ENCODE peak calls at places on chromosomes 13 and 19, in eight cellular contexts. E is cardiac muscle cell, G is DND-41, T is body of pancreas, D is lower lobe of right lung, C is neural progenitor cell, F is esophagus muscularis mucosa, H is fibroblast of lung. A is an unnamed sample.

GRCh38 chr13:20197361-20197834 is 4.7 kb upstream of the GJB2 start:
- DNase-seq in E (peak; percentile 58), G (peak; percentile 24), T (peak; percentile 35), D (no peak), C (peak; percentile 65), F (no peak), H (peak; percentile 67), A (no peak)

GRCh38 chr13:76745246-76746200 is 140.7 kb downstream of the KCTD12 start:
- DNase-seq in E (peak; percentile 55), G (no peak), T (no peak), D (no peak), C (no peak), F (no peak), H (no peak), A (no peak)

GRCh38 chr19:6108721-6109633 is 1.3 kb downstream of the RFX2 start:
- DNase-seq in E (peak; percentile 78), G (peak; percentile 39), T (peak; percentile 42), D (peak; percentile 74), C (peak; percentile 57), F (peak; percentile 93), H (peak; percentile 69), A (peak; percentile 37)

GRCh38 chr13:50208826-50209335 is 193.6 kb downstream of the KCNRG start:
- DNase-seq in E (peak; percentile 92), G (peak; percentile 84), T (peak; percentile 56), D (peak; percentile 75), C (peak; percentile 42), F (no peak), H (peak; percentile 90), A (no peak)

GRCh38 chr19:4676955-4677731 is 7.0 kb upstream of the MYDGF start:
- DNase-seq in E (peak; percentile 52), G (peak; percentile 17), T (peak; percentile 58), D (peak; percentile 64), C (peak; percentile 84), F (no peak), H (peak; percentile 37), A (peak; percentile 57)

GRCh38 chr19:15863272-15863671 is 34.6 kb downstream of the CYP4F2 start:
- DNase-seq in E (no peak), G (no peak), T (no peak), D (no peak), C (no peak), F (no peak), H (no peak), A (no peak)

GRCh38 chr13:48155850-48156249 is 60.9 kb upstream of the MED4 start:
- DNase-seq in E (peak; percentile 69), G (peak; percentile 25), T (no peak), D (no peak), C (no peak), F (no peak), H (peak; percentile 21), A (no peak)

GRCh38 chr13:108728370-108728769 is 99.0 kb downstream of the MYO16 start:
- DNase-seq in E (no peak), G (no peak), T (no peak), D (no peak), C (peak; percentile 69), F (no peak), H (no peak), A (peak; percentile 41)

GRCh38 chr13:66359910-66360552 is 870.1 kb downstream of the PCDH9 start:
- DNase-seq in E (no peak), G (no peak), T (no peak), D (no peak), C (no peak), F (no peak), H (no peak), A (no peak)

GRCh38 chr13:79406597-79406908 is 498 bp upstream of the RBM26 start:
- DNase-seq in E (no peak), G (no peak), T (no peak), D (no peak), C (no peak), F (no peak), H (no peak), A (no peak)

GRCh38 chr19:20928371-20928770 is 5.3 kb downstream of the ZNF85 start:
- DNase-seq in E (peak; percentile 73), G (no peak), T (no peak), D (no peak), C (no peak), F (no peak), H (peak; percentile 34), A (no peak)

GRCh38 chr13:78978381-78978998 is 319.5 kb upstream of the OBI1 start:
- DNase-seq in E (peak; percentile 77), G (peak; percentile 53), T (peak; percentile 67), D (no peak), C (peak; percentile 65), F (no peak), H (peak; percentile 75), A (peak; percentile 65)

GRCh38 chr13:26967119-26968038 is 204.2 kb downstream of the USP12 start:
- DNase-seq in E (peak; percentile 70), G (no peak), T (peak; percentile 43), D (peak; percentile 37), C (no peak), F (no peak), H (peak; percentile 59), A (no peak)

GRCh38 chr19:35204799-35205732 is 23.5 kb downstream of the FAM187B start:
- DNase-seq in E (no peak), G (no peak), T (peak; percentile 49), D (no peak), C (no peak), F (peak; percentile 86), H (no peak), A (no peak)

GRCh38 chr19:34808566-34808965 is 35.6 kb upstream of the ZNF599 start:
- DNase-seq in E (peak; percentile 73), G (no peak), T (no peak), D (no peak), C (no peak), F (no peak), H (peak; percentile 57), A (no peak)

GRCh38 chr19:925912-926594 is at the start of gene ARID3A:
- DNase-seq in E (peak; percentile 81), G (peak; percentile 71), T (peak; percentile 70), D (no peak), C (peak; percentile 73), F (no peak), H (peak; percentile 73), A (no peak)

GRCh38 chr19:1168877-1169791 is 4.9 kb downstream of the SBNO2 start:
- DNase-seq in E (peak; percentile 50), G (no peak), T (peak; percentile 73), D (peak; percentile 56), C (no peak), F (no peak), H (peak; percentile 86), A (no peak)

GRCh38 chr13:24230428-24231072 is 70.0 kb downstream of the SPATA13 start:
- DNase-seq in E (no peak), G (no peak), T (no peak), D (no peak), C (no peak), F (peak; percentile 34), H (no peak), A (no peak)

GRCh38 chr13:27182054-27182453 is 10.4 kb upstream of the USP12 start:
- DNase-seq in E (no peak), G (no peak), T (no peak), D (no peak), C (no peak), F (peak; percentile 17), H (no peak), A (no peak)

GRCh38 chr19:18477974-18478373 is 40.0 kb upstream of the ISYNA1 start:
- DNase-seq in E (no peak), G (no peak), T (no peak), D (no peak), C (no peak), F (no peak), H (no peak), A (no peak)

GRCh38 chr19:44657211-44657921 is 13.7 kb downstream of the PVR start:
- DNase-seq in E (peak; percentile 82), G (peak; percentile 69), T (peak; percentile 60), D (peak; percentile 78), C (peak; percentile 81), F (no peak), H (peak; percentile 75), A (peak; percentile 77)

GRCh38 chr13:33644607-33645543 is 173.1 kb upstream of the RFC3 start:
- DNase-seq in E (peak; percentile 75), G (no peak), T (peak; percentile 26), D (no peak), C (no peak), F (no peak), H (peak; percentile 77), A (no peak)
- H3K4me1 ChIP-seq in E (no peaks in the 10 kb centered on the region), G (no peaks in the 10 kb centered on the region), T (peaks cover 28% of the 10 kb centered on the region), D (peaks cover 38% of the 10 kb centered on the region), C (peaks cover 5% of the 10 kb centered on the region), F (peaks cover 36% of the 10 kb centered on the region), H (peaks cover 25% of the 10 kb centered on the region), A (peaks cover 48% of the 10 kb centered on the region)

DNA sequence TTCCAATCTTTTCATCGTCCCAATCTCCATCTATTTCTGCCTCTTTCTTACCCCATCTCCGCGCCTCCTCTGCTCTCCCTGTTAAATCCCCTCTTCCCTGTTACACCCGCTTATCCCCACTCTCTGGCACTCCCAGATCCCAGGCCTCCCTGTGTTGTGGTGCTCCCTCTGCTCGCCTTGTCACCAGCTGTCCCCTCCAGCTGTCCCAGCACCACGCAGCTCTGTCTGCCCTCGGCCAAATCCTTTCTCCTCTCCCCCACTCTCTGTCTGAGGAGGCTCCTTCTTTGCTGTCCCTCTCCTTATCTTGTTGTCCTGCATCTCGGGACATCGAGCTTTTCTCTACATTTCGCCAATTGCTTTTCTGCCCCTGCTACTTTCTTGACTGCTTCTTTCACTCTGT is 1.0 kb downstream of the ZNF160 start:
- DNase-seq in E (peak; percentile 2), G (peak; percentile 12), T (no peak), D (no peak), C (peak; percentile 47), F (no peak), H (no peak), A (no peak)
- TF ChIP-seq CTCF in E (no peak), G (no peak), T (no peak), D (no peak), C (no peak), F (no peak), H (no peak), A (no peak)

DNA sequence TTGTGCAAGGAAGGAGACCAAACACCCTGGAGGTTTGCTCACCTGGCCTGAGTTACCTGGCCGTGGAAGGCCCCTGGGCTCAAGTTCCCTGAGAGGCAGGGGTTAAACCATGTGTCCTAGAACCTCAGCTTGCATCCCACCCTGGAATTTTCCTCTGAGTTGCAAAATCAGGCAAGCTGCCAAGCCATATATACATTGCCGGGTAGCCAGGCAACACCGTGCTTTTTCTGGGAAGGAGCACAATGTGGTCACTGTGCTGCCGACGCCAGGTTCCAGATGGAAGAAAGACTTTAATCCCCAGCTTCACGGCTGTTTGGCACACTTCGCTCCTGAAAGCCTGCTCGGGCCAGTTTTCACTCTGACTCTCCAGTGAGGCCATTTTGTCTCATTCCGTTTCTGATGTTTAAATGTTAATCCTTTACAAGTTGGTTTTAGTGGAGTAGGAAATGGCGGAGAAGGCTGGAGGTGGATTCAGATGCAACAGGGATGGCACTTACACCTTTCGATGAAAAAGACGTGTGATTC is 60.1 kb upstream of the PEG3 start:
- DNase-seq in E (peak; percentile 4), G (no peak), T (no peak), D (no peak), C (no peak), F (no peak), H (no peak), A (no peak)
- H3K9me3 ChIP-seq in E (no peaks in the 10 kb centered on the region), G (no peaks in the 10 kb centered on the region), T (no peaks in the 10 kb centered on the region), D (peaks cover 6% of the 10 kb centered on the region), C (no peaks in the 10 kb centered on the region), F (no peaks in the 10 kb centered on the region), H (no peaks in the 10 kb centered on the region), A (peaks cover 3% of the 10 kb centered on the region)

DNA sequence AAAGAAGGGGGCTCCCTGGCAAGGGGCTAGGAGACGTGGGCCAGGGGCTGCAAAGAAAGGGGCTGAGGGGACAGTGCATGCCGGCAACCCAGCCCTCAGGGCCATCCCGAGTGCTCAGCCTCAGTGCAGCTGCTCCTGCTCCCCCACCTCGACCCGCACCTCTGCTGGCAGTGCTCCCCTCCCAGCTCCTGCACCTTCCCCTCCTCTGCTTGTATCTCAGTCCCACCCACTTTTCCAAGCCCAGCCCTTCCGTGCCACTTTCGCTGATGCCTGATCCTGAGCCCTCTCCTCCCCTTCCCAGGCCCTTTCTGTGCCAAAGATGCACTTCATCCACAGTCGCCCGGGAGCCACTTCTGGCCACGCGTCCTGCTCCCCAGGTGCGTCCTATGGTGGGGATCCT is 69.9 kb upstream of the KCTD15 start:
- DNase-seq in E (no peak), G (no peak), T (no peak), D (no peak), C (no peak), F (no peak), H (no peak), A (no peak)
- H3K4me1 ChIP-seq in E (peaks cover 5% of the 10 kb centered on the region), G (no peaks in the 10 kb centered on the region), T (no peaks in the 10 kb centered on the region), D (no peaks in the 10 kb centered on the region), C (no peaks in the 10 kb centered on the region), F (no peaks in the 10 kb centered on the region), H (no peaks in the 10 kb centered on the region), A (no peaks in the 10 kb centered on the region)

A was measured in Caco-2.